ENCODE peak calls at places on chromosome 12, in eight cellular contexts. One of them, this sample, is unnamed.

GRCh38 chr12:4282892-4283511 is 9.4 kb downstream of the CCND2 start:
- DNase-seq in activated CD4-positive, alpha-beta T cell treated with anti-CD3 and anti-CD28 coated beads, Interleukin-2, amount 10 ng/mL, durations not matched to agents 7 days and 5 days: no peak
- DNase-seq in GM23338: peak
- DNase-seq in vagina: no peak
- DNase-seq in activated gamma-delta T cell treated with anti-CD3 and anti-CD28 coated beads, Interleukin-2, amount 50 U/mL, for 16 hours: no peak
- DNase-seq in amygdala: no peak
- DNase-seq in colonic mucosa: no peak
- DNase-seq in RWPE2: no peak
- DNase-seq in this sample: no peak

GRCh38 chr12:34107781-34108404 is 85.6 kb downstream of the ALG10 start:
- DNase-seq in activated CD4-positive, alpha-beta T cell treated with anti-CD3 and anti-CD28 coated beads, Interleukin-2, amount 10 ng/mL, durations not matched to agents 7 days and 5 days: no peak
- DNase-seq in GM23338: peak
- DNase-seq in vagina: no peak
- DNase-seq in activated gamma-delta T cell treated with anti-CD3 and anti-CD28 coated beads, Interleukin-2, amount 50 U/mL, for 16 hours: no peak
- DNase-seq in amygdala: no peak
- DNase-seq in colonic mucosa: no peak
- DNase-seq in RWPE2: no peak
- DNase-seq in this sample: no peak

GRCh38 chr12:97465012-97465345 is 2.4 kb downstream of the RMST start:
- DNase-seq in activated CD4-positive, alpha-beta T cell treated with anti-CD3 and anti-CD28 coated beads, Interleukin-2, amount 10 ng/mL, durations not matched to agents 7 days and 5 days: no peak
- DNase-seq in GM23338: peak
- DNase-seq in vagina: no peak
- DNase-seq in activated gamma-delta T cell treated with anti-CD3 and anti-CD28 coated beads, Interleukin-2, amount 50 U/mL, for 16 hours: no peak
- DNase-seq in amygdala: no peak
- DNase-seq in colonic mucosa: no peak
- DNase-seq in RWPE2: no peak
- DNase-seq in this sample: peak

GRCh38 chr12:70845268-70845667 is 75.3 kb downstream of the PTPRR start:
- DNase-seq in activated CD4-positive, alpha-beta T cell treated with anti-CD3 and anti-CD28 coated beads, Interleukin-2, amount 10 ng/mL, durations not matched to agents 7 days and 5 days: no peak
- DNase-seq in GM23338: no peak
- DNase-seq in vagina: no peak
- DNase-seq in activated gamma-delta T cell treated with anti-CD3 and anti-CD28 coated beads, Interleukin-2, amount 50 U/mL, for 16 hours: no peak
- DNase-seq in amygdala: no peak
- DNase-seq in colonic mucosa: no peak
- DNase-seq in RWPE2: no peak
- DNase-seq in this sample: no peak

GRCh38 chr12:113727651-113728061 is 238.5 kb downstream of the RBM19 start:
- DNase-seq in activated CD4-positive, alpha-beta T cell treated with anti-CD3 and anti-CD28 coated beads, Interleukin-2, amount 10 ng/mL, durations not matched to agents 7 days and 5 days: no peak
- DNase-seq in GM23338: no peak
- DNase-seq in vagina: no peak
- DNase-seq in activated gamma-delta T cell treated with anti-CD3 and anti-CD28 coated beads, Interleukin-2, amount 50 U/mL, for 16 hours: no peak
- DNase-seq in amygdala: no peak
- DNase-seq in colonic mucosa: no peak
- DNase-seq in RWPE2: no peak
- DNase-seq in this sample: no peak

GRCh38 chr12:68844318-68844745 is 36.4 kb downstream of the MDM2 start:
- DNase-seq in activated CD4-positive, alpha-beta T cell treated with anti-CD3 and anti-CD28 coated beads, Interleukin-2, amount 10 ng/mL, durations not matched to agents 7 days and 5 days: no peak
- DNase-seq in GM23338: no peak
- DNase-seq in vagina: no peak
- DNase-seq in activated gamma-delta T cell treated with anti-CD3 and anti-CD28 coated beads, Interleukin-2, amount 50 U/mL, for 16 hours: no peak
- DNase-seq in amygdala: no peak
- DNase-seq in colonic mucosa: no peak
- DNase-seq in RWPE2: no peak
- DNase-seq in this sample: no peak

GRCh38 chr12:71548906-71549305 is 109.3 kb downstream of the LGR5 start:
- DNase-seq in activated CD4-positive, alpha-beta T cell treated with anti-CD3 and anti-CD28 coated beads, Interleukin-2, amount 10 ng/mL, durations not matched to agents 7 days and 5 days: no peak
- DNase-seq in GM23338: no peak
- DNase-seq in vagina: peak
- DNase-seq in activated gamma-delta T cell treated with anti-CD3 and anti-CD28 coated beads, Interleukin-2, amount 50 U/mL, for 16 hours: no peak
- DNase-seq in amygdala: no peak
- DNase-seq in colonic mucosa: no peak
- DNase-seq in RWPE2: no peak
- DNase-seq in this sample: no peak

GRCh38 chr12:13887774-13888388 is 93.5 kb downstream of the GRIN2B start:
- DNase-seq in activated CD4-positive, alpha-beta T cell treated with anti-CD3 and anti-CD28 coated beads, Interleukin-2, amount 10 ng/mL, durations not matched to agents 7 days and 5 days: no peak
- DNase-seq in GM23338: no peak
- DNase-seq in vagina: no peak
- DNase-seq in activated gamma-delta T cell treated with anti-CD3 and anti-CD28 coated beads, Interleukin-2, amount 50 U/mL, for 16 hours: no peak
- DNase-seq in amygdala: no peak
- DNase-seq in colonic mucosa: peak
- DNase-seq in RWPE2: no peak
- DNase-seq in this sample: no peak

GRCh38 chr12:92078167-92079053 is 67.2 kb downstream of the BTG1 start:
- DNase-seq in activated CD4-positive, alpha-beta T cell treated with anti-CD3 and anti-CD28 coated beads, Interleukin-2, amount 10 ng/mL, durations not matched to agents 7 days and 5 days: no peak
- DNase-seq in GM23338: no peak
- DNase-seq in vagina: no peak
- DNase-seq in activated gamma-delta T cell treated with anti-CD3 and anti-CD28 coated beads, Interleukin-2, amount 50 U/mL, for 16 hours: no peak
- DNase-seq in amygdala: no peak
- DNase-seq in colonic mucosa: no peak
- DNase-seq in RWPE2: no peak
- DNase-seq in this sample: no peak

GRCh38 chr12:54051081-54051912 is 2.3 kb upstream of the HOXC4 start:
- DNase-seq in activated CD4-positive, alpha-beta T cell treated with anti-CD3 and anti-CD28 coated beads, Interleukin-2, amount 10 ng/mL, durations not matched to agents 7 days and 5 days: no peak
- DNase-seq in GM23338: no peak
- DNase-seq in vagina: no peak
- DNase-seq in activated gamma-delta T cell treated with anti-CD3 and anti-CD28 coated beads, Interleukin-2, amount 50 U/mL, for 16 hours: no peak
- DNase-seq in amygdala: no peak
- DNase-seq in colonic mucosa: no peak
- DNase-seq in RWPE2: no peak
- DNase-seq in this sample: peak

GRCh38 chr12:65306603-65307501 is 28.4 kb downstream of the MSRB3 start:
- DNase-seq in activated CD4-positive, alpha-beta T cell treated with anti-CD3 and anti-CD28 coated beads, Interleukin-2, amount 10 ng/mL, durations not matched to agents 7 days and 5 days: peak
- DNase-seq in GM23338: peak
- DNase-seq in vagina: no peak
- DNase-seq in activated gamma-delta T cell treated with anti-CD3 and anti-CD28 coated beads, Interleukin-2, amount 50 U/mL, for 16 hours: no peak
- DNase-seq in amygdala: no peak
- DNase-seq in colonic mucosa: peak
- DNase-seq in RWPE2: no peak
- DNase-seq in this sample: peak

GRCh38 chr12:49907352-49907751 is 3.7 kb upstream of the FAIM2 start:
- DNase-seq in activated CD4-positive, alpha-beta T cell treated with anti-CD3 and anti-CD28 coated beads, Interleukin-2, amount 10 ng/mL, durations not matched to agents 7 days and 5 days: no peak
- DNase-seq in GM23338: no peak
- DNase-seq in vagina: no peak
- DNase-seq in activated gamma-delta T cell treated with anti-CD3 and anti-CD28 coated beads, Interleukin-2, amount 50 U/mL, for 16 hours: no peak
- DNase-seq in amygdala: no peak
- DNase-seq in colonic mucosa: no peak
- DNase-seq in RWPE2: no peak
- DNase-seq in this sample: no peak

GRCh38 chr12:32843528-32844095 is 53.0 kb downstream of the PKP2 start:
- DNase-seq in activated CD4-positive, alpha-beta T cell treated with anti-CD3 and anti-CD28 coated beads, Interleukin-2, amount 10 ng/mL, durations not matched to agents 7 days and 5 days: no peak
- DNase-seq in GM23338: peak
- DNase-seq in vagina: no peak
- DNase-seq in activated gamma-delta T cell treated with anti-CD3 and anti-CD28 coated beads, Interleukin-2, amount 50 U/mL, for 16 hours: no peak
- DNase-seq in amygdala: no peak
- DNase-seq in colonic mucosa: no peak
- DNase-seq in RWPE2: no peak
- DNase-seq in this sample: no peak

GRCh38 chr12:29796823-29797263 is 13.1 kb upstream of the TMTC1 start:
- DNase-seq in activated CD4-positive, alpha-beta T cell treated with anti-CD3 and anti-CD28 coated beads, Interleukin-2, amount 10 ng/mL, durations not matched to agents 7 days and 5 days: no peak
- DNase-seq in GM23338: no peak
- DNase-seq in vagina: no peak
- DNase-seq in activated gamma-delta T cell treated with anti-CD3 and anti-CD28 coated beads, Interleukin-2, amount 50 U/mL, for 16 hours: no peak
- DNase-seq in amygdala: no peak
- DNase-seq in colonic mucosa: peak
- DNase-seq in RWPE2: no peak
- DNase-seq in this sample: no peak

GRCh38 chr12:108667349-108667748 is 33.7 kb upstream of the SELPLG start:
- DNase-seq in activated CD4-positive, alpha-beta T cell treated with anti-CD3 and anti-CD28 coated beads, Interleukin-2, amount 10 ng/mL, durations not matched to agents 7 days and 5 days: no peak
- DNase-seq in GM23338: no peak
- DNase-seq in vagina: no peak
- DNase-seq in activated gamma-delta T cell treated with anti-CD3 and anti-CD28 coated beads, Interleukin-2, amount 50 U/mL, for 16 hours: no peak
- DNase-seq in amygdala: no peak
- DNase-seq in colonic mucosa: no peak
- DNase-seq in RWPE2: no peak
- DNase-seq in this sample: peak

GRCh38 chr12:45268672-45269406 is 52.9 kb downstream of the ANO6 start:
- DNase-seq in activated CD4-positive, alpha-beta T cell treated with anti-CD3 and anti-CD28 coated beads, Interleukin-2, amount 10 ng/mL, durations not matched to agents 7 days and 5 days: no peak
- DNase-seq in GM23338: peak
- DNase-seq in vagina: no peak
- DNase-seq in activated gamma-delta T cell treated with anti-CD3 and anti-CD28 coated beads, Interleukin-2, amount 50 U/mL, for 16 hours: no peak
- DNase-seq in amygdala: no peak
- DNase-seq in colonic mucosa: peak
- DNase-seq in RWPE2: peak
- DNase-seq in this sample: peak

GRCh38 chr12:116370004-116370404 is 92.5 kb upstream of the MED13L start:
- DNase-seq in activated CD4-positive, alpha-beta T cell treated with anti-CD3 and anti-CD28 coated beads, Interleukin-2, amount 10 ng/mL, durations not matched to agents 7 days and 5 days: no peak
- DNase-seq in GM23338: no peak
- DNase-seq in vagina: no peak
- DNase-seq in activated gamma-delta T cell treated with anti-CD3 and anti-CD28 coated beads, Interleukin-2, amount 50 U/mL, for 16 hours: no peak
- DNase-seq in amygdala: no peak
- DNase-seq in colonic mucosa: no peak
- DNase-seq in RWPE2: no peak
- DNase-seq in this sample: no peak

GRCh38 chr12:72295101-72295500 is 22.9 kb downstream of the TRHDE start:
- DNase-seq in activated CD4-positive, alpha-beta T cell treated with anti-CD3 and anti-CD28 coated beads, Interleukin-2, amount 10 ng/mL, durations not matched to agents 7 days and 5 days: no peak
- DNase-seq in GM23338: no peak
- DNase-seq in vagina: no peak
- DNase-seq in activated gamma-delta T cell treated with anti-CD3 and anti-CD28 coated beads, Interleukin-2, amount 50 U/mL, for 16 hours: no peak
- DNase-seq in amygdala: no peak
- DNase-seq in colonic mucosa: no peak
- DNase-seq in RWPE2: peak
- DNase-seq in this sample: no peak

GRCh38 chr12:117148642-117149041 is 41.6 kb downstream of the FBXO21 start:
- DNase-seq in activated CD4-positive, alpha-beta T cell treated with anti-CD3 and anti-CD28 coated beads, Interleukin-2, amount 10 ng/mL, durations not matched to agents 7 days and 5 days: no peak
- DNase-seq in GM23338: no peak
- DNase-seq in vagina: no peak
- DNase-seq in activated gamma-delta T cell treated with anti-CD3 and anti-CD28 coated beads, Interleukin-2, amount 50 U/mL, for 16 hours: no peak
- DNase-seq in amygdala: no peak
- DNase-seq in colonic mucosa: no peak
- DNase-seq in RWPE2: no peak
- DNase-seq in this sample: no peak

GRCh38 chr12:92185052-92185451 is 39.4 kb upstream of the BTG1 start:
- DNase-seq in activated CD4-positive, alpha-beta T cell treated with anti-CD3 and anti-CD28 coated beads, Interleukin-2, amount 10 ng/mL, durations not matched to agents 7 days and 5 days: peak
- DNase-seq in GM23338: no peak
- DNase-seq in vagina: no peak
- DNase-seq in activated gamma-delta T cell treated with anti-CD3 and anti-CD28 coated beads, Interleukin-2, amount 50 U/mL, for 16 hours: peak
- DNase-seq in amygdala: no peak
- DNase-seq in colonic mucosa: no peak
- DNase-seq in RWPE2: no peak
- DNase-seq in this sample: no peak

GRCh38 chr12:131276501-131277185 is 322.9 kb downstream of the ADGRD1 start:
- DNase-seq in activated CD4-positive, alpha-beta T cell treated with anti-CD3 and anti-CD28 coated beads, Interleukin-2, amount 10 ng/mL, durations not matched to agents 7 days and 5 days: no peak
- DNase-seq in GM23338: no peak
- DNase-seq in vagina: no peak
- DNase-seq in activated gamma-delta T cell treated with anti-CD3 and anti-CD28 coated beads, Interleukin-2, amount 50 U/mL, for 16 hours: no peak
- DNase-seq in amygdala: no peak
- DNase-seq in colonic mucosa: no peak
- DNase-seq in RWPE2: no peak
- DNase-seq in this sample: no peak

GRCh38 chr12:69966409-69966808 is 141.4 kb downstream of the MYRFL start:
- DNase-seq in activated CD4-positive, alpha-beta T cell treated with anti-CD3 and anti-CD28 coated beads, Interleukin-2, amount 10 ng/mL, durations not matched to agents 7 days and 5 days: no peak
- DNase-seq in GM23338: no peak
- DNase-seq in vagina: no peak
- DNase-seq in activated gamma-delta T cell treated with anti-CD3 and anti-CD28 coated beads, Interleukin-2, amount 50 U/mL, for 16 hours: no peak
- DNase-seq in amygdala: no peak
- DNase-seq in colonic mucosa: no peak
- DNase-seq in RWPE2: peak
- DNase-seq in this sample: no peak

GRCh38 chr12:117092886-117093285 is 6.3 kb downstream of the TESC start:
- DNase-seq in activated CD4-positive, alpha-beta T cell treated with anti-CD3 and anti-CD28 coated beads, Interleukin-2, amount 10 ng/mL, durations not matched to agents 7 days and 5 days: no peak
- DNase-seq in GM23338: no peak
- DNase-seq in vagina: no peak
- DNase-seq in activated gamma-delta T cell treated with anti-CD3 and anti-CD28 coated beads, Interleukin-2, amount 50 U/mL, for 16 hours: no peak
- DNase-seq in amygdala: no peak
- DNase-seq in colonic mucosa: no peak
- DNase-seq in RWPE2: no peak
- DNase-seq in this sample: no peak

GRCh38 chr12:19799216-19799615 is 359.9 kb downstream of the AEBP2 start:
- DNase-seq in activated CD4-positive, alpha-beta T cell treated with anti-CD3 and anti-CD28 coated beads, Interleukin-2, amount 10 ng/mL, durations not matched to agents 7 days and 5 days: no peak
- DNase-seq in GM23338: no peak
- DNase-seq in vagina: no peak
- DNase-seq in activated gamma-delta T cell treated with anti-CD3 and anti-CD28 coated beads, Interleukin-2, amount 50 U/mL, for 16 hours: no peak
- DNase-seq in amygdala: no peak
- DNase-seq in colonic mucosa: no peak
- DNase-seq in RWPE2: no peak
- DNase-seq in this sample: no peak

GRCh38 chr12:80936642-80937390 is 918 bp downstream of the LIN7A start:
- DNase-seq in activated CD4-positive, alpha-beta T cell treated with anti-CD3 and anti-CD28 coated beads, Interleukin-2, amount 10 ng/mL, durations not matched to agents 7 days and 5 days: no peak
- DNase-seq in GM23338: peak
- DNase-seq in vagina: no peak
- DNase-seq in activated gamma-delta T cell treated with anti-CD3 and anti-CD28 coated beads, Interleukin-2, amount 50 U/mL, for 16 hours: no peak
- DNase-seq in amygdala: peak
- DNase-seq in colonic mucosa: peak
- DNase-seq in RWPE2: peak
- DNase-seq in this sample: peak

GRCh38 chr12:27754795-27755194 is 25.2 kb upstream of the KLHL42 start:
- DNase-seq in activated CD4-positive, alpha-beta T cell treated with anti-CD3 and anti-CD28 coated beads, Interleukin-2, amount 10 ng/mL, durations not matched to agents 7 days and 5 days: no peak
- DNase-seq in GM23338: no peak
- DNase-seq in vagina: no peak
- DNase-seq in activated gamma-delta T cell treated with anti-CD3 and anti-CD28 coated beads, Interleukin-2, amount 50 U/mL, for 16 hours: no peak
- DNase-seq in amygdala: no peak
- DNase-seq in colonic mucosa: peak
- DNase-seq in RWPE2: no peak
- DNase-seq in this sample: no peak

GRCh38 chr12:90010089-90010488 is 301.5 kb upstream of the ATP2B1 start:
- DNase-seq in activated CD4-positive, alpha-beta T cell treated with anti-CD3 and anti-CD28 coated beads, Interleukin-2, amount 10 ng/mL, durations not matched to agents 7 days and 5 days: no peak
- DNase-seq in GM23338: peak
- DNase-seq in vagina: no peak
- DNase-seq in activated gamma-delta T cell treated with anti-CD3 and anti-CD28 coated beads, Interleukin-2, amount 50 U/mL, for 16 hours: no peak
- DNase-seq in amygdala: no peak
- DNase-seq in colonic mucosa: no peak
- DNase-seq in RWPE2: no peak
- DNase-seq in this sample: no peak

GRCh38 chr12:89567691-89568239 is 41.9 kb upstream of the POC1B start:
- DNase-seq in activated CD4-positive, alpha-beta T cell treated with anti-CD3 and anti-CD28 coated beads, Interleukin-2, amount 10 ng/mL, durations not matched to agents 7 days and 5 days: no peak
- DNase-seq in GM23338: no peak
- DNase-seq in vagina: no peak
- DNase-seq in activated gamma-delta T cell treated with anti-CD3 and anti-CD28 coated beads, Interleukin-2, amount 50 U/mL, for 16 hours: no peak
- DNase-seq in amygdala: no peak
- DNase-seq in colonic mucosa: no peak
- DNase-seq in RWPE2: no peak
- DNase-seq in this sample: no peak

GRCh38 chr12:76942276-76942675 is 63.5 kb upstream of the CSRP2 start:
- DNase-seq in activated CD4-positive, alpha-beta T cell treated with anti-CD3 and anti-CD28 coated beads, Interleukin-2, amount 10 ng/mL, durations not matched to agents 7 days and 5 days: no peak
- DNase-seq in GM23338: no peak
- DNase-seq in vagina: no peak
- DNase-seq in activated gamma-delta T cell treated with anti-CD3 and anti-CD28 coated beads, Interleukin-2, amount 50 U/mL, for 16 hours: no peak
- DNase-seq in amygdala: no peak
- DNase-seq in colonic mucosa: no peak
- DNase-seq in RWPE2: no peak
- DNase-seq in this sample: no peak